ENCODE peak calls at places on chromosomes 6 and 20, in ten cellular contexts. W is heart left ventricle, U is neural progenitor cell, B is A549, X is lower leg skin, I is RWPE2, V is fibroblast of lung, P is esophagus squamous epithelium, D is HCT116, A is nephron progenitor cell. C is an unnamed sample.

GRCh38 chr20:62623488-62624324 is 18.6 kb upstream of the SLCO4A1 start:
- DNase-seq in W (peak), U (peak), B (peak), X (peak), D (peak), V (peak), I (peak), A (peak), P (peak), C (peak)

GRCh38 chr20:31705598-31706597 is 16.8 kb downstream of the BCL2L1 start:
- DNase-seq in A (no peak), W (no peak), B (no peak), P (no peak), X (no peak), D (no peak), U (no peak), V (no peak), I (no peak), C (no peak)

GRCh38 chr20:32539817-32540675 is 45.1 kb downstream of the NOL4L start:
- DNase-seq in B (no peak), D (no peak), W (no peak), V (no peak), P (no peak), A (no peak), X (no peak), I (peak), U (no peak), C (peak)

GRCh38 chr6:111842891-111843290 is 30.4 kb downstream of the FYN start:
- DNase-seq in D (no peak), V (peak), X (no peak), B (no peak), I (no peak), P (no peak), U (peak), W (no peak), A (no peak), C (no peak)

GRCh38 chr6:112150363-112150762 is 63.0 kb downstream of the FAM229B start:
- DNase-seq in U (no peak), I (no peak), B (no peak), A (no peak), X (no peak), P (no peak), W (peak), V (peak), D (no peak), C (no peak)

GRCh38 chr6:79233611-79234149 is 802 bp downstream of the HMGN3 start:
- DNase-seq in B (peak), U (peak), W (peak), A (peak), V (peak), I (peak), X (peak), D (peak), P (peak), C (peak)

GRCh38 chr6:35552285-35552917 is 39.7 kb upstream of the TULP1 start:
- DNase-seq in U (peak), B (peak), W (no peak), X (no peak), D (peak), V (no peak), I (no peak), A (peak), P (no peak), C (peak)

GRCh38 chr20:41361757-41362747 is 4.6 kb downstream of the EMILIN3 start:
- DNase-seq in I (peak), U (no peak), V (no peak), W (peak), P (no peak), A (no peak), B (no peak), D (no peak), X (no peak), C (no peak)

GRCh38 chr20:95215-95614 is 7.7 kb downstream of the DEFB125 start:
- DNase-seq in B (no peak), W (no peak), U (no peak), X (no peak), P (no peak), I (no peak), V (no peak), D (no peak), A (no peak), C (no peak)

GRCh38 chr6:38604700-38605099 is 35.0 kb downstream of the BTBD9 start:
- DNase-seq in A (no peak), P (no peak), I (no peak), X (no peak), U (no peak), W (no peak), B (no peak), D (no peak), V (peak), C (no peak)

DNA sequence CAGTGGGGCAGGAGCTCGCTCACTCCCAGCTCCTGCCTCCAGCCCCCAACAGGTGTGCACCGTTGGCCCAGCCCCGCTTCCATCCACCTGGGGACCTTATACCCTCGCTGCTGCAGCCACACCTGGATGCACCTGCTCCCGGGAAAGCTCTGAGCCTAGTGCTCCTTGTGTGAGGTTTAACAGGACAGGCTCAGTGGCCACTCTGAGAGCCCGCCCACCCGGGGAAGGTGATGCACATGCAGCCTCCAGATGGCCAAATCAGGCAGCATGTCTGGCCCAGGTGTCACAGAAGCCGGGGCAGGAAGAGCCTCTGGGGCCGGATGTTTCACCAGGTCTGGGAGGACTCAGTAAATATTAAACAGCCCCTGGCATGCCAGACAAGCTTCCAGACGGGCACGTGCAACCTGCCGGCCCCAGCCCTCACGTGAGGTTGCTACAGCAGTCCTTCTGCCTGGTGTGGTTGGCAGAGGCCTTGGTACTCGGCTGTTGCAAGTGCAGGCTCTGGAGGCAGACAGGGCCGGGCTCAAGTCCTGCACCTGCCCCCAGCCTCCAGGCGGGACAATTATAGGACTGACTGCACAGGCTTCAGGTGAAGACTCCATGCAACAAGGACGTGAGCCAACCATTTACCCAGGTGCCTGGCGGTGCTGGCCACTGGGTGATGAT is 66.9 kb downstream of the RIPOR3 start:
- DNase-seq in V (no peak), B (no peak), A (no peak), U (no peak), P (no peak), D (no peak), X (no peak), W (no peak), I (peak), C (no peak)
- TF ChIP-seq CTCF in V (no peak), B (no peak), A (no peak), U (no peak), P (no peak), D (no peak), X (no peak), W (no peak), I (no peak), C (no peak)

GRCh38 chr6:14316911-14317535 is 199.5 kb downstream of the CD83 start:
- DNase-seq in A (peak), B (peak), P (no peak), X (no peak), I (no peak), W (no peak), U (peak), V (no peak), D (no peak), C (peak)
- TF ChIP-seq CTCF in A (no peak), B (peak), P (no peak), X (no peak), I (peak), W (no peak), U (peak), V (peak), D (peak), C (peak)

GRCh38 chr20:43205699-43206098 is 16.0 kb upstream of the PTPRT start:
- DNase-seq in V (no peak), A (no peak), P (no peak), B (no peak), D (no peak), I (no peak), X (no peak), U (no peak), W (no peak), C (no peak)
- TF ChIP-seq CTCF in V (no peak), A (no peak), P (no peak), B (no peak), D (no peak), I (no peak), X (no peak), U (peak), W (no peak), C (peak)

DNA sequence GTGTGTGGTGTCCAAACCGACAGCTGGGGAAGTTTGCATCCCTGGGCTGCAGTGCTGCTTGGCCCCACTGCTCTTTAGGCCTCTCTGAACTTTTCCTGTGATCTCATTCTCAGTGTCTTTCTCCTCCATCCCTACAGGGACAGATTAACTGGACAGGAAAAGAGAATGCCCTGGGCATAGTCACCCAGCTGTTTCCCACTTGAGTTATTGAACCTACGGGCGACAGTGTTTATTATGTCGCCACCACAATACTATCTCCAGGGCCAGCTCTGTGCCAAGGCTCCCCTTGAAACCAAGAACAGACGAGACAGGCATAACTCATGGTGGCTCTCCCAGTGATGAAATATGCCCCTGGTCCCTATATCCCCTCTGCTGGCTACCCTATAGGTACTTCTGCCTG is 147.8 kb upstream of the EPHA7 start:
- DNase-seq in P (no peak), U (no peak), X (no peak), W (no peak), V (no peak), B (no peak), D (no peak), A (no peak), I (no peak), C (no peak)
- TF ChIP-seq CTCF in P (no peak), U (no peak), X (no peak), W (no peak), V (no peak), B (no peak), D (no peak), A (no peak), I (no peak), C (no peak)

GRCh38 chr6:5175635-5176034 is 85.1 kb downstream of the LYRM4 start:
- DNase-seq in A (no peak), P (no peak), X (no peak), U (no peak), V (no peak), I (no peak), D (no peak), B (no peak), W (no peak), C (no peak)

GRCh38 chr6:5174756-5175155 is 86.0 kb downstream of the LYRM4 start:
- DNase-seq in B (no peak), X (no peak), I (no peak), P (no peak), A (no peak), D (no peak), W (no peak), V (no peak), U (no peak), C (no peak)

GRCh38 chr6:5172057-5172683 is 87.0 kb downstream of the PPP1R3G start:
- DNase-seq in D (no peak), I (no peak), V (no peak), X (no peak), W (no peak), U (peak), A (peak), B (no peak), P (no peak), C (no peak)

GRCh38 chr6:5173862-5174643 is 86.7 kb downstream of the LYRM4 start:
- DNase-seq in V (peak), I (no peak), U (no peak), A (no peak), W (no peak), B (no peak), P (no peak), X (no peak), D (no peak), C (peak)

GRCh38 chr6:5175195-5175594 is 85.6 kb downstream of the LYRM4 start:
- DNase-seq in W (no peak), X (no peak), I (no peak), U (peak), D (no peak), P (no peak), V (no peak), A (peak), B (no peak), C (no peak)
- TF ChIP-seq CTCF in W (peak), X (no peak), I (no peak), U (peak), D (peak), P (peak), V (peak), A (peak), B (peak), C (peak)

DNA sequence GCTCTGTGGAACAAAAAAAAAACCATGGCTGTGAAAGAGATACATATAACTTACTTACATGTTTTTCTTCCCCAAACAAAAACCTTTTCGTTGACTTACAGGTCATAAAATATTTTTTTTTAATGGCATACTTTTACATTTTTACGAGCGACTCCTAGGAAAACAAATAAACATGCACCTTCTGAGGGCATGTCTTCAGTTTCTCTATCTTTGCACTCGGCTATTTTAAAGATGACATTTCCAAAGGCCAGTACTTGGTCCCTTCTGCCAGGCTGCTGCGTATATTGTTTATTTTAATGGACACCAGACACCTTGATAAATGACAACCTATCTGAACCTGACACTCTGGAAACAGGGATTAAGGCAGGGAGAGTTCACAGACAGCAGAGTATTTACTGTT is 49.4 kb downstream of the PIGU start:
- DNase-seq in W (no peak), D (no peak), V (no peak), A (no peak), I (no peak), U (no peak), P (no peak), B (no peak), X (no peak), C (no peak)
- TF ChIP-seq CTCF in W (no peak), D (no peak), V (no peak), A (no peak), I (no peak), U (no peak), P (no peak), B (no peak), X (no peak), C (no peak)

GRCh38 chr20:6184086-6184485 is 61.3 kb upstream of the FERMT1 start:
- DNase-seq in W (no peak), D (no peak), V (no peak), X (no peak), I (no peak), P (no peak), U (no peak), A (no peak), B (no peak), C (no peak)

GRCh38 chr20:6180531-6180930 is 57.7 kb upstream of the FERMT1 start:
- DNase-seq in X (no peak), W (no peak), I (no peak), D (no peak), A (no peak), V (no peak), P (no peak), B (no peak), U (no peak), C (no peak)

DNA sequence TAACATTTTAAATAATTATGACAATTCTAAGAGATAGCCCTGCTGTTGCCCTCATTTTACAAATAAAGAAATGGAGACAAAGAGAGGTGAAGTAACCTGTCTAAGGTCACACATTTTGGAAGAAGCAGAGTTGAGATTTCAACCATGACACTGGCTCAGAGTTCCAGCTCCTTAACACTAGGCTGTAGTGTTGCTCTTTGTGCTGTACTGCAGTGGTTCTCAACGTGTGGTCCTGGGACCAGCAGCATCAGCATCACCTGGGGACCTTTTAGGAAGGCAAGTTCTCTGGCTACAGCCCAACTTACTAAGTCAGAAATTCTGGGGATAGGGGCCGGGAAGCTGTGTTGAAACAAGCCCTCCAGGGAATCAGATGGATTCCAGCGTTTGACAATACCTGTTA is 62.4 kb upstream of the FERMT1 start:
- DNase-seq in D (no peak), U (peak), A (no peak), I (no peak), W (no peak), V (no peak), P (no peak), B (no peak), X (no peak), C (no peak)
- TF ChIP-seq CTCF in D (no peak), U (peak), A (no peak), I (peak), W (no peak), V (peak), P (no peak), B (no peak), X (no peak), C (no peak)

GRCh38 chr6:121223212-121223611 is 111.1 kb downstream of the TBC1D32 start:
- DNase-seq in D (no peak), A (no peak), W (no peak), I (no peak), V (no peak), X (no peak), U (no peak), P (no peak), B (no peak), C (no peak)

GRCh38 chr6:121223930-121224329 is 110.3 kb downstream of the TBC1D32 start:
- DNase-seq in V (no peak), A (no peak), I (no peak), P (no peak), B (no peak), U (no peak), D (no peak), W (no peak), X (no peak), C (no peak)

GRCh38 chr6:121216928-121217327 is 117.4 kb downstream of the TBC1D32 start:
- DNase-seq in W (no peak), I (no peak), X (no peak), V (peak), U (no peak), D (no peak), B (no peak), P (no peak), A (no peak), C (no peak)

DNA sequence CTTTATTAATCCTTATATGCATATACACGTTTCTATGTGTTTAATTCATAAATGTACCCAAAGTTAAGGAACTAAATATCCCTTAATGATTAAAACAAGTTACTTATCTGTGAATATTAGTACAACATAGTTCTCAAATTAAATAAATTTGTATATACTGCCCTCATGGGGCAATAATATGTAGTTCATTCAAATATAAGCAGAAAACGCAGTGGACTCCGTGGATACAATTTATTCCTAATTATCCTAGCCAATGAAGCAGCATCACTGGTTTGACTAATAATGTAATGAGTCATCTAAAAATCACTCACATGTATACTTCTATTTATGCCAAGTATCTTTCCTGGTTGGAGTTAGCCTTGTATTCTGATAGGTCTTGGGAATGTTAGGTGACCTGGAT is 111.6 kb downstream of the TBC1D32 start:
- DNase-seq in P (no peak), D (no peak), X (no peak), U (no peak), I (no peak), V (peak), B (no peak), A (no peak), W (no peak), C (no peak)
- TF ChIP-seq CTCF in P (peak), D (no peak), X (no peak), U (peak), I (peak), V (no peak), B (peak), A (no peak), W (peak), C (no peak)

C was measured in DND-41.